ENCODE peak calls at places on chromosomes 7 and 10, in five cellular contexts. One of them, this sample, is unnamed.

GRCh38 chr10:80700760-80701444 is 163.2 kb downstream of the SH2D4B start:
- DNase-seq in AG09309: no peak
- DNase-seq in IMR-90: no peak
- DNase-seq in GM06990: no peak
- DNase-seq in tibial artery: no peak
- DNase-seq in this sample: no peak

GRCh38 chr10:117360994-117361667 is 14.1 kb downstream of the PDZD8 start:
- DNase-seq in AG09309: no peak
- DNase-seq in IMR-90: peak
- DNase-seq in GM06990: no peak
- DNase-seq in tibial artery: no peak
- DNase-seq in this sample: no peak

GRCh38 chr7:43584200-43584586 is 1.3 kb downstream of the STK17A start:
- DNase-seq in AG09309: peak
- DNase-seq in IMR-90: peak
- DNase-seq in GM06990: no peak
- DNase-seq in tibial artery: no peak
- DNase-seq in this sample: peak

GRCh38 chr7:36984710-36985308 is 260.5 kb upstream of the AOAH start:
- DNase-seq in AG09309: no peak
- DNase-seq in IMR-90: no peak
- DNase-seq in GM06990: no peak
- DNase-seq in tibial artery: no peak
- DNase-seq in this sample: no peak

GRCh38 chr10:75101416-75102251 is 9.8 kb upstream of the SAMD8 start:
- DNase-seq in AG09309: no peak
- DNase-seq in IMR-90: no peak
- DNase-seq in GM06990: no peak
- DNase-seq in tibial artery: no peak
- DNase-seq in this sample: no peak

GRCh38 chr10:44382981-44383748 is 1.7 kb downstream of the CXCL12 start:
- DNase-seq in AG09309: no peak
- DNase-seq in IMR-90: no peak
- DNase-seq in GM06990: no peak
- DNase-seq in tibial artery: peak
- DNase-seq in this sample: no peak

GRCh38 chr7:150567846-150568245 is 656 bp downstream of the GIMAP4 start:
- DNase-seq in AG09309: no peak
- DNase-seq in IMR-90: no peak
- DNase-seq in GM06990: no peak
- DNase-seq in tibial artery: no peak
- DNase-seq in this sample: no peak

GRCh38 chr7:124702385-124702784 is 63.2 kb downstream of the GPR37 start:
- DNase-seq in AG09309: no peak
- DNase-seq in IMR-90: peak
- DNase-seq in GM06990: no peak
- DNase-seq in tibial artery: no peak
- DNase-seq in this sample: no peak

GRCh38 chr10:116744163-116744788 is 1.9 kb upstream of the HSPA12A start:
- DNase-seq in AG09309: no peak
- DNase-seq in IMR-90: no peak
- DNase-seq in GM06990: no peak
- DNase-seq in tibial artery: no peak
- DNase-seq in this sample: no peak

GRCh38 chr7:7554021-7554432 is 12.7 kb upstream of the MIOS start:
- DNase-seq in AG09309: peak
- DNase-seq in IMR-90: no peak
- DNase-seq in GM06990: no peak
- DNase-seq in tibial artery: no peak
- DNase-seq in this sample: peak

GRCh38 chr7:27745064-27745583 is 5.2 kb downstream of the TAX1BP1 start:
- DNase-seq in AG09309: no peak
- DNase-seq in IMR-90: peak
- DNase-seq in GM06990: no peak
- DNase-seq in tibial artery: no peak
- DNase-seq in this sample: no peak

GRCh38 chr7:39145283-39145682 is 167.6 kb downstream of the POU6F2 start:
- DNase-seq in AG09309: no peak
- DNase-seq in IMR-90: no peak
- DNase-seq in GM06990: no peak
- DNase-seq in tibial artery: no peak
- DNase-seq in this sample: no peak

GRCh38 chr7:26508917-26509316 is 217.3 kb downstream of the SNX10 start:
- DNase-seq in AG09309: no peak
- DNase-seq in IMR-90: no peak
- DNase-seq in GM06990: no peak
- DNase-seq in tibial artery: no peak
- DNase-seq in this sample: no peak

GRCh38 chr7:143299840-143300239 is 11.7 kb downstream of the CASP2 start:
- DNase-seq in AG09309: no peak
- DNase-seq in IMR-90: no peak
- DNase-seq in GM06990: no peak
- DNase-seq in tibial artery: no peak
- DNase-seq in this sample: no peak

GRCh38 chr10:49320191-49320590 is 21.2 kb downstream of the C10orf71 start:
- DNase-seq in AG09309: no peak
- DNase-seq in IMR-90: no peak
- DNase-seq in GM06990: no peak
- DNase-seq in tibial artery: no peak
- DNase-seq in this sample: no peak

GRCh38 chr10:89706011-89706410 is 4.6 kb downstream of the KIF20B start:
- DNase-seq in AG09309: no peak
- DNase-seq in IMR-90: peak
- DNase-seq in GM06990: no peak
- DNase-seq in tibial artery: no peak
- DNase-seq in this sample: no peak

GRCh38 chr10:84494849-84495180 is 166.4 kb downstream of the CCSER2 start:
- DNase-seq in AG09309: no peak
- DNase-seq in IMR-90: no peak
- DNase-seq in GM06990: no peak
- DNase-seq in tibial artery: no peak
- DNase-seq in this sample: no peak

GRCh38 chr7:147415991-147416390 is 1174.6 kb upstream of the C7orf33 start:
- DNase-seq in AG09309: no peak
- DNase-seq in IMR-90: peak
- DNase-seq in GM06990: no peak
- DNase-seq in tibial artery: no peak
- DNase-seq in this sample: peak

GRCh38 chr7:133782470-133782869 is 344.7 kb upstream of the LRGUK start:
- DNase-seq in AG09309: no peak
- DNase-seq in IMR-90: no peak
- DNase-seq in GM06990: no peak
- DNase-seq in tibial artery: no peak
- DNase-seq in this sample: no peak

GRCh38 chr7:39758234-39758970 is 135.0 kb downstream of the RALA start:
- DNase-seq in AG09309: no peak
- DNase-seq in IMR-90: no peak
- DNase-seq in GM06990: no peak
- DNase-seq in tibial artery: no peak
- DNase-seq in this sample: no peak

GRCh38 chr7:99242667-99243066 is 30.0 kb upstream of the MYH16 start:
- DNase-seq in AG09309: no peak
- DNase-seq in IMR-90: no peak
- DNase-seq in GM06990: no peak
- DNase-seq in tibial artery: no peak
- DNase-seq in this sample: no peak

GRCh38 chr10:83991986-83992753 is 147.1 kb upstream of the GHITM start:
- DNase-seq in AG09309: no peak
- DNase-seq in IMR-90: no peak
- DNase-seq in GM06990: no peak
- DNase-seq in tibial artery: no peak
- DNase-seq in this sample: no peak

GRCh38 chr10:86253171-86254072 is 113.2 kb downstream of the GRID1 start:
- DNase-seq in AG09309: no peak
- DNase-seq in IMR-90: no peak
- DNase-seq in GM06990: no peak
- DNase-seq in tibial artery: no peak
- DNase-seq in this sample: no peak

GRCh38 chr10:17239276-17239660 is 11.2 kb downstream of the VIM start:
- DNase-seq in AG09309: no peak
- DNase-seq in IMR-90: no peak
- DNase-seq in GM06990: no peak
- DNase-seq in tibial artery: no peak
- DNase-seq in this sample: no peak

GRCh38 chr7:155355745-155356144 is 58.1 kb downstream of the INSIG1 start:
- DNase-seq in AG09309: no peak
- DNase-seq in IMR-90: no peak
- DNase-seq in GM06990: no peak
- DNase-seq in tibial artery: peak
- DNase-seq in this sample: no peak

GRCh38 chr10:132886211-132887099 is 55.9 kb downstream of the CFAP46 start:
- DNase-seq in AG09309: no peak
- DNase-seq in IMR-90: no peak
- DNase-seq in GM06990: no peak
- DNase-seq in tibial artery: peak
- DNase-seq in this sample: no peak

GRCh38 chr10:79183468-79183865 is 114.7 kb downstream of the ZMIZ1 start:
- DNase-seq in AG09309: no peak
- DNase-seq in IMR-90: no peak
- DNase-seq in GM06990: no peak
- DNase-seq in tibial artery: no peak
- DNase-seq in this sample: no peak

GRCh38 chr10:69043931-69044531 is 43.9 kb upstream of the SRGN start:
- DNase-seq in AG09309: no peak
- DNase-seq in IMR-90: no peak
- DNase-seq in GM06990: peak
- DNase-seq in tibial artery: no peak
- DNase-seq in this sample: no peak

GRCh38 chr7:142381727-142382409 is 124.0 kb upstream of the PRSS58 start:
- DNase-seq in AG09309: no peak
- DNase-seq in IMR-90: no peak
- DNase-seq in GM06990: no peak
- DNase-seq in tibial artery: no peak
- DNase-seq in this sample: no peak

GRCh38 chr10:117964528-117964927 is 82.2 kb downstream of the RAB11FIP2 start:
- DNase-seq in AG09309: no peak
- DNase-seq in IMR-90: no peak
- DNase-seq in GM06990: no peak
- DNase-seq in tibial artery: no peak
- DNase-seq in this sample: no peak

GRCh38 chr7:24701232-24701898 is 55.9 kb downstream of the GSDME start:
- DNase-seq in AG09309: peak
- DNase-seq in IMR-90: peak
- DNase-seq in GM06990: no peak
- DNase-seq in tibial artery: no peak
- DNase-seq in this sample: peak

GRCh38 chr7:158754746-158755444 is 50.3 kb upstream of the NCAPG2 start:
- DNase-seq in AG09309: no peak
- DNase-seq in IMR-90: peak
- DNase-seq in GM06990: no peak
- DNase-seq in tibial artery: no peak
- DNase-seq in this sample: no peak

GRCh38 chr10:50367732-50368131 is 116.4 kb upstream of the ASAH2 start:
- DNase-seq in AG09309: no peak
- DNase-seq in IMR-90: peak
- DNase-seq in GM06990: no peak
- DNase-seq in tibial artery: no peak
- DNase-seq in this sample: no peak

GRCh38 chr10:116621934-116622655 is 1.3 kb downstream of the PNLIPRP2 start:
- DNase-seq in AG09309: no peak
- DNase-seq in IMR-90: no peak
- DNase-seq in GM06990: no peak
- DNase-seq in tibial artery: no peak
- DNase-seq in this sample: no peak

GRCh38 chr10:48495282-48496045 is 109.4 kb downstream of the ARHGAP22 start:
- DNase-seq in AG09309: no peak
- DNase-seq in IMR-90: no peak
- DNase-seq in GM06990: no peak
- DNase-seq in tibial artery: no peak
- DNase-seq in this sample: no peak

GRCh38 chr10:52659085-52659484 is 113.5 kb downstream of the MBL2 start:
- DNase-seq in AG09309: no peak
- DNase-seq in IMR-90: no peak
- DNase-seq in GM06990: no peak
- DNase-seq in tibial artery: no peak
- DNase-seq in this sample: no peak

GRCh38 chr10:14466256-14466655 is 135.5 kb upstream of the FRMD4A start:
- DNase-seq in AG09309: no peak
- DNase-seq in IMR-90: peak
- DNase-seq in GM06990: no peak
- DNase-seq in tibial artery: no peak
- DNase-seq in this sample: no peak

GRCh38 chr7:102288285-102288930 is 1.7 kb downstream of the SH2B2 start:
- DNase-seq in AG09309: no peak
- DNase-seq in IMR-90: no peak
- DNase-seq in GM06990: no peak
- DNase-seq in tibial artery: no peak
- DNase-seq in this sample: no peak
- TF ChIP-seq CTCF in AG09309: peak
- TF ChIP-seq CTCF in IMR-90: no peak
- TF ChIP-seq CTCF in GM06990: peak
- TF ChIP-seq CTCF in tibial artery: no peak
- TF ChIP-seq CTCF in this sample: no peak

DNA sequence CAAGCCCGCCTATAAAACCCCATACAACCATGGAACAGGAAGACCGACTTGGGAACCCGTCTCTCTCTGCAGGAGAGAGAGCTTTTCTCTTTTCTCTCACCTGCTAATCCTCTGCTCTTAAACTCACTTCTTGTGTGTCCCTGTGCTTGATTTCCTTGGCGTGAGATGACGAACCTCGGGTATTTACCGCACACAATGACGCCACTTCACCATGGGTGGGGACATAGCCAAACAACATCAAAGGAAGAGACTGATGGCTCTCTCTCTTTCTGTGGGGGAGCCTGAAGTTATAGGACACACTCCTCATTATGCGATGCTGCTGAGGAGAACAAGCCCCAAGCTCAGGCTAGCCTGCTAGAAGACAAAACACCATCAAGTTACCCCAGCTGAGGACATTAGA is 94.3 kb downstream of the ARL5B start:
- DNase-seq in AG09309: no peak
- DNase-seq in IMR-90: no peak
- DNase-seq in GM06990: no peak
- DNase-seq in tibial artery: no peak
- DNase-seq in this sample: no peak
- TF ChIP-seq CTCF in AG09309: no peak
- TF ChIP-seq CTCF in IMR-90: no peak
- TF ChIP-seq CTCF in GM06990: no peak
- TF ChIP-seq CTCF in tibial artery: no peak
- TF ChIP-seq CTCF in this sample: no peak

DNA sequence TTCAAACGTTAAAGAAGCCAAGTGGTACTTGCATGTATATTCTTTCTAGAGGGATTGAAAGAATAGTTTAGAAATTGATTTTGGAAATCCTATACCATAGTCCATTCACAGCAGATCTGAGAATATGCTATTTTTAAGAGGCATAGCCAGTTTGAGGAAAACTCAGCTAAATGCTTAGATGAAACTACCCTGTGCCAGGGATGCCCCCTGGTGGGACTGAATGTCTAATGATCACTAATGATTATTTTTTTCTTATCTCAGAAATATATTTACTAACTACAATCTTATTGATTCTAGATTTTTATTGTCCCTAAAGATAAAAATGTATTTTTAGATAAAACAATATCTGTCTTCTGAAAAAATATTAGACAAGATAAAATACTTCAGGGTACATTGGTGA is 844.9 kb upstream of the PHF14 start:
- DNase-seq in AG09309: no peak
- DNase-seq in IMR-90: no peak
- DNase-seq in GM06990: no peak
- DNase-seq in tibial artery: no peak
- DNase-seq in this sample: no peak
- TF ChIP-seq CTCF in AG09309: no peak
- TF ChIP-seq CTCF in IMR-90: no peak
- TF ChIP-seq CTCF in GM06990: no peak
- TF ChIP-seq CTCF in tibial artery: no peak
- TF ChIP-seq CTCF in this sample: no peak

GRCh38 chr10:810351-810846 is 120.9 kb upstream of the DIP2C start:
- DNase-seq in AG09309: no peak
- DNase-seq in IMR-90: peak
- DNase-seq in GM06990: no peak
- DNase-seq in tibial artery: no peak
- DNase-seq in this sample: no peak
- TF ChIP-seq CTCF in AG09309: peak
- TF ChIP-seq CTCF in IMR-90: peak
- TF ChIP-seq CTCF in GM06990: peak
- TF ChIP-seq CTCF in tibial artery: no peak
- TF ChIP-seq CTCF in this sample: peak